ENCODE peak calls at places on chromosomes 11 and 22, in four cellular contexts. S is esophagus muscularis mucosa, O is uterus, U is heart right ventricle. M is an unnamed sample.

GRCh38 chr22:46072981-46073682 is 77.2 kb upstream of the PPARA start:
- DNase-seq in S (no peak), O (no peak), U (no peak), M (no peak)

GRCh38 chr11:101860694-101861371 is 54.0 kb upstream of the CEP126 start:
- DNase-seq in S (no peak), O (peak; percentile 22), U (peak; percentile 28), M (peak; percentile 27)

GRCh38 chr11:14309425-14310192 is 49.4 kb downstream of the RRAS2 start:
- DNase-seq in S (no peak), O (no peak), U (no peak), M (no peak)

GRCh38 chr22:39214383-39215069 is 30.3 kb downstream of the PDGFB start:
- DNase-seq in S (no peak), O (no peak), U (no peak), M (peak; percentile 32)

GRCh38 chr11:76637491-76638266 is 32.9 kb downstream of the LRRC32 start:
- DNase-seq in S (no peak), O (peak; percentile 39), U (peak; percentile 76), M (no peak)

GRCh38 chr22:24518228-24518627 is 23.1 kb downstream of the UPB1 start:
- DNase-seq in S (no peak), O (no peak), U (no peak), M (no peak)

GRCh38 chr11:115581871-115582639 is 77.8 kb upstream of the CADM1 start:
- DNase-seq in S (no peak), O (no peak), U (no peak), M (no peak)

GRCh38 chr11:36073411-36074203 is 129.7 kb downstream of the LDLRAD3 start:
- DNase-seq in S (no peak), O (no peak), U (peak; percentile 46), M (no peak)

GRCh38 chr11:30454108-30454507 is 131.2 kb downstream of the ARL14EP start:
- DNase-seq in S (no peak), O (no peak), U (no peak), M (peak; percentile 23)

GRCh38 chr22:42367980-42368378 is 64.2 kb downstream of the NFAM1 start:
- DNase-seq in S (no peak), O (no peak), U (no peak), M (no peak)

GRCh38 chr22:48687606-48688005 is 1140.1 kb downstream of the BRD1 start:
- DNase-seq in S (no peak), O (no peak), U (no peak), M (no peak)

GRCh38 chr22:31604746-31605705 is 57.0 kb downstream of the PISD start:
- DNase-seq in S (no peak), O (no peak), U (no peak), M (no peak)

GRCh38 chr11:68028802-68029475 is 1.5 kb upstream of the NDUFS8 start:
- DNase-seq in S (no peak), O (no peak), U (no peak), M (no peak)

GRCh38 chr11:68120212-68121066 is 749 bp downstream of the CHKA start:
- DNase-seq in S (no peak), O (peak; percentile 44), U (peak; percentile 42), M (peak; percentile 58)

GRCh38 chr11:129202646-129203045 is 10.5 kb upstream of the ARHGAP32 start:
- DNase-seq in S (no peak), O (no peak), U (no peak), M (no peak)

GRCh38 chr11:17171916-17172315 is 35.9 kb downstream of the PIK3C2A start:
- DNase-seq in S (no peak), O (no peak), U (no peak), M (no peak)

GRCh38 chr11:17767914-17768313 is 33.3 kb downstream of the KCNC1 start:
- DNase-seq in S (no peak), O (no peak), U (no peak), M (no peak)

GRCh38 chr11:120121336-120121735 is 16.6 kb downstream of the TRIM29 start:
- DNase-seq in S (no peak), O (no peak), U (no peak), M (no peak)

GRCh38 chr22:23270212-23270733 is 90.0 kb downstream of the BCR start:
- DNase-seq in S (no peak), O (no peak), U (no peak), M (no peak)

GRCh38 chr11:69841170-69841858 is 22.1 kb upstream of the FGF3 start:
- DNase-seq in S (no peak), O (no peak), U (no peak), M (no peak)

GRCh38 chr22:41766476-41766875 is 34.0 kb upstream of the CCDC134 start:
- DNase-seq in S (no peak), O (no peak), U (no peak), M (no peak)

GRCh38 chr11:87228820-87229219 is 191.1 kb downstream of the TMEM135 start:
- DNase-seq in S (no peak), O (no peak), U (no peak), M (no peak)

GRCh38 chr11:131118247-131118646 is 202.0 kb upstream of the SNX19 start:
- DNase-seq in S (no peak), O (no peak), U (no peak), M (no peak)

GRCh38 chr11:10770626-10771254 is 19.7 kb downstream of the CTR9 start:
- DNase-seq in S (no peak), O (peak; percentile 25), U (peak; percentile 67), M (no peak)

GRCh38 chr11:100810146-100810545 is 123.1 kb downstream of the ARHGAP42 start:
- DNase-seq in S (no peak), O (no peak), U (no peak), M (no peak)

GRCh38 chr11:73199446-73199845 is 18.6 kb upstream of the P2RY2 start:
- DNase-seq in S (no peak), O (no peak), U (no peak), M (no peak)

GRCh38 chr11:68381716-68382115 is 69.3 kb downstream of the LRP5 start:
- DNase-seq in S (no peak), O (no peak), U (no peak), M (no peak)

GRCh38 chr22:30728829-30729228 is 34.2 kb downstream of the OSBP2 start:
- DNase-seq in S (no peak), O (no peak), U (no peak), M (no peak)

GRCh38 chr11:85947431-85948272 is 92.5 kb downstream of the CCDC83 start:
- DNase-seq in S (no peak), O (no peak), U (peak; percentile 74), M (no peak)

GRCh38 chr11:62402226-62402625 is 16.6 kb upstream of the SCGB1A1 start:
- DNase-seq in S (no peak), O (peak; percentile 83), U (peak; percentile 64), M (no peak)

GRCh38 chr22:33971561-33971961 is 51.3 kb upstream of the LARGE1 start:
- DNase-seq in S (no peak), O (no peak), U (no peak), M (no peak)

GRCh38 chr11:57491371-57492061 is 24.0 kb downstream of the SLC43A1 start:
- DNase-seq in S (no peak), O (no peak), U (no peak), M (no peak)

GRCh38 chr22:45341503-45341902 is 31.8 kb downstream of the FAM118A start:
- DNase-seq in S (no peak), O (no peak), U (peak; percentile 26), M (no peak)

GRCh38 chr11:128941573-128942271 is 949 bp downstream of the TP53AIP1 start:
- DNase-seq in S (no peak), O (no peak), U (no peak), M (peak; percentile 24)

GRCh38 chr11:130314184-130314748 is 451 bp downstream of the ZBTB44 start:
- DNase-seq in S (no peak), O (peak; percentile 63), U (peak; percentile 59), M (peak; percentile 61)

GRCh38 chr11:21561589-21561988 is 631.3 kb upstream of the ANO5 start:
- DNase-seq in S (no peak), O (no peak), U (no peak), M (no peak)

GRCh38 chr22:45499746-45500145 is 2.9 kb upstream of the FBLN1 start:
- DNase-seq in S (no peak), O (peak; percentile 73), U (no peak), M (no peak)

GRCh38 chr11:62830904-62831519 is 839 bp downstream of the STX5 start:
- DNase-seq in S (no peak), O (no peak), U (no peak), M (no peak)

GRCh38 chr22:45629469-45630089 is 42.1 kb upstream of the ATXN10 start:
- DNase-seq in S (no peak), O (no peak), U (no peak), M (no peak)

GRCh38 chr11:12154871-12155668 is 44.7 kb downstream of the MICAL2 start:
- DNase-seq in S (no peak), O (no peak), U (no peak), M (no peak)
- H3K4me1 ChIP-seq in S (peaks cover 72% of the 10 kb centered on the region), O (peaks cover 14% of the 10 kb centered on the region), U (peaks cover 51% of the 10 kb centered on the region), M (no peaks in the 10 kb centered on the region)

GRCh38 chr11:59807047-59807446 is 3.5 kb downstream of the MRPL16 start:
- DNase-seq in S (no peak), O (no peak), U (no peak), M (no peak)

GRCh38 chr11:59812220-59812619 is 1.6 kb upstream of the MRPL16 start:
- DNase-seq in S (no peak), O (no peak), U (no peak), M (no peak)

GRCh38 chr11:59810911-59811259 is 307 bp upstream of the MRPL16 start:
- DNase-seq in S (no peak), O (no peak), U (no peak), M (no peak)

GRCh38 chr11:59813364-59813763 is 2.8 kb upstream of the MRPL16 start:
- DNase-seq in S (no peak), O (no peak), U (no peak), M (no peak)

GRCh38 chr11:59810189-59810910 is at the start of gene MRPL16:
- DNase-seq in S (peak; percentile 95), O (peak; percentile 86), U (peak; percentile 88), M (peak; percentile 86)
- TF ChIP-seq CTCF in S (peak; percentile 34), O (peak; percentile 7), U (no peak), M (no peak)

GRCh38 chr11:44698228-44698923 is 28.4 kb upstream of the TSPAN18 start:
- DNase-seq in S (no peak), O (no peak), U (peak; percentile 23), M (no peak)

GRCh38 chr11:44699497-44699896 is 27.3 kb upstream of the TSPAN18 start:
- DNase-seq in S (no peak), O (no peak), U (peak; percentile 16), M (no peak)

GRCh38 chr11:44693654-44694119 is 33.1 kb upstream of the TSPAN18 start:
- DNase-seq in S (no peak), O (no peak), U (no peak), M (no peak)

GRCh38 chr11:44694443-44694842 is 32.3 kb upstream of the TSPAN18 start:
- DNase-seq in S (no peak), O (no peak), U (no peak), M (no peak)

GRCh38 chr11:44695169-44695833 is 31.5 kb upstream of the TSPAN18 start:
- DNase-seq in S (no peak), O (no peak), U (no peak), M (no peak)
- H3K4me1 ChIP-seq in S (peaks cover 1% of the 10 kb centered on the region), O (no peaks in the 10 kb centered on the region), U (peaks cover 18% of the 10 kb centered on the region), M (no peaks in the 10 kb centered on the region)

GRCh38 chr11:12084191-12084717 is 26.1 kb upstream of the MICAL2 start:
- DNase-seq in S (no peak), O (no peak), U (no peak), M (no peak)

GRCh38 chr11:12079726-12080556 is 30.4 kb upstream of the MICAL2 start:
- DNase-seq in S (peak; percentile 94), O (peak; percentile 78), U (peak; percentile 60), M (no peak)

GRCh38 chr11:12085371-12086251 is 24.8 kb upstream of the MICAL2 start:
- DNase-seq in S (no peak), O (no peak), U (no peak), M (no peak)

GRCh38 chr11:12086271-12087074 is 23.9 kb upstream of the MICAL2 start:
- DNase-seq in S (no peak), O (peak; percentile 65), U (peak; percentile 76), M (no peak)

GRCh38 chr11:12083380-12083779 is 27.0 kb upstream of the MICAL2 start:
- DNase-seq in S (no peak), O (no peak), U (no peak), M (no peak)
- TF ChIP-seq CTCF in S (no peak), O (no peak), U (peak; percentile 21), M (no peak)

M was measured in prostate gland.